ENCODE peak calls at places on chromosomes 1 and 21, in eight cellular contexts. Q is left ventricle myocardium inferior, E is suprapubic skin, G is lower lobe of right lung, K is dorsolateral prefrontal cortex, A is breast epithelium, W is H1, L is left lung. B is an unnamed sample.

GRCh38 chr1:20964540-20965484 is 177.7 kb upstream of the HP1BP3 start:
- DNase-seq in Q (no peak), E (no peak), G (no peak), K (no peak), A (no peak), W (no peak), L (no peak), B (no peak)

GRCh38 chr21:17848228-17848627 is 29.1 kb upstream of the C21orf91 start:
- DNase-seq in Q (peak; percentile 15), E (no peak), G (no peak), K (no peak), A (peak; percentile 18), W (no peak), L (peak; percentile 71), B (peak; percentile 25)

GRCh38 chr21:40625991-40626390 is 221.0 kb downstream of the DSCAM start:
- DNase-seq in Q (no peak), E (no peak), G (no peak), K (no peak), A (no peak), W (no peak), L (no peak), B (no peak)

GRCh38 chr1:78101514-78101913 is 55.7 kb downstream of the GIPC2 start:
- DNase-seq in Q (no peak), E (no peak), G (no peak), K (no peak), A (no peak), W (no peak), L (no peak), B (peak; percentile 71)

GRCh38 chr1:36285450-36286101 is 20.6 kb upstream of the SH3D21 start:
- DNase-seq in Q (no peak), E (no peak), G (no peak), K (peak; percentile 69), A (peak; percentile 75), W (peak; percentile 53), L (no peak), B (no peak)

GRCh38 chr1:46488343-46489168 is 1.1 kb upstream of the DMBX1 start:
- DNase-seq in Q (no peak), E (no peak), G (no peak), K (no peak), A (no peak), W (peak; percentile 77), L (no peak), B (no peak)

GRCh38 chr1:33337994-33338494 is 17.1 kb upstream of the A3GALT2 start:
- DNase-seq in Q (no peak), E (no peak), G (no peak), K (no peak), A (no peak), W (no peak), L (no peak), B (no peak)

GRCh38 chr1:196070940-196071339 is 537.3 kb downstream of the KCNT2 start:
- DNase-seq in Q (no peak), E (no peak), G (no peak), K (no peak), A (no peak), W (no peak), L (no peak), B (no peak)

GRCh38 chr1:113536182-113536780 is 146.0 kb downstream of the MAGI3 start:
- DNase-seq in Q (no peak), E (no peak), G (no peak), K (no peak), A (no peak), W (no peak), L (no peak), B (no peak)

DNA sequence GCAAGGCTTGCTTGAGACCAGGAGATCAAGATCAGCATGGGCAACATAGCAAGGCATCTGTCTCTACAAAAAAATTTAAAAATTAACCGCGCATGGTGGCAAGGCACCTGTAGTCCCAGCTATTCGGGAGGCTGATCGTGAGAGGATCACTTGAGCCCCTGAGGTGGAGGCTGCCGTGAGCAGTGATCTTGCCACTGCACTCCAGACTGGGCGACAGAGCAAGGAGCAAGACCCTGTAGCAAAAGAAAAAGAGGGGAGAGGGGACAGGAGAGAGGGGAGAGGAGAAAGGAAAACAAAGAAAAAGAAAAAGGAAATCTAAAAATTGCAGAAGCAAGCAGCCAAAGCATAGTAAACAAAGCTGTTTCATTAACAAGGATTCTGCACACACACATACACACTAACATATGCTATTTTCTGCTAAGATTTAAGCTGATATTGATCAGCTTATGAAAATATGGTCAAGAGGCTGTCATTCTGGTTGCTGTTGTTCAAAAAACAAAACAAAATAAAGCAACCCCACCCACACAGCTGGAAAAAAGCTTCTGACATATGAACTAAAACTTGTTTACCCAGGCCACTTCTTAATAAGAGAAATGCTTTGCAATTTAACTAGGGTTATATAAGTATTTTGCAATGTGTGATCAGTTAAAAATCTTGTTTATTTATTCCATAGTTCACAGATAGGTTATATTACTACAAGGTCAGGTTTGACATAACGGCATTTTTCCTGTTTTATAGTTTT is 1.8 kb downstream of the ARNT start:
- DNase-seq in Q (no peak), E (no peak), G (no peak), K (peak; percentile 18), A (no peak), W (no peak), L (no peak), B (no peak)
- H3K4me3 ChIP-seq in Q (peak overlapping the region; percentile 93), E (peak overlapping the region; percentile 86), G (peak overlapping the region; percentile 90), K (peak overlapping the region; percentile 79), A (peak overlapping the region; percentile 93), W (peak overlapping the region; percentile 63), L (peak overlapping the region; percentile 70), B (no peak overlapping the region)

GRCh38 chr1:153293480-153293775 is 19.3 kb downstream of the PGLYRP3 start:
- DNase-seq in Q (no peak), E (no peak), G (no peak), K (no peak), A (no peak), W (no peak), L (no peak), B (no peak)

GRCh38 chr1:153292185-153292584 is 20.6 kb downstream of the PGLYRP3 start:
- DNase-seq in Q (no peak), E (no peak), G (no peak), K (no peak), A (no peak), W (no peak), L (no peak), B (no peak)

GRCh38 chr1:153291514-153291913 is 21.2 kb downstream of the PGLYRP3 start:
- DNase-seq in Q (no peak), E (no peak), G (no peak), K (no peak), A (no peak), W (no peak), L (no peak), B (no peak)

GRCh38 chr1:153293847-153294246 is 18.9 kb downstream of the PGLYRP3 start:
- DNase-seq in Q (no peak), E (no peak), G (no peak), K (no peak), A (no peak), W (no peak), L (no peak), B (no peak)

DNA sequence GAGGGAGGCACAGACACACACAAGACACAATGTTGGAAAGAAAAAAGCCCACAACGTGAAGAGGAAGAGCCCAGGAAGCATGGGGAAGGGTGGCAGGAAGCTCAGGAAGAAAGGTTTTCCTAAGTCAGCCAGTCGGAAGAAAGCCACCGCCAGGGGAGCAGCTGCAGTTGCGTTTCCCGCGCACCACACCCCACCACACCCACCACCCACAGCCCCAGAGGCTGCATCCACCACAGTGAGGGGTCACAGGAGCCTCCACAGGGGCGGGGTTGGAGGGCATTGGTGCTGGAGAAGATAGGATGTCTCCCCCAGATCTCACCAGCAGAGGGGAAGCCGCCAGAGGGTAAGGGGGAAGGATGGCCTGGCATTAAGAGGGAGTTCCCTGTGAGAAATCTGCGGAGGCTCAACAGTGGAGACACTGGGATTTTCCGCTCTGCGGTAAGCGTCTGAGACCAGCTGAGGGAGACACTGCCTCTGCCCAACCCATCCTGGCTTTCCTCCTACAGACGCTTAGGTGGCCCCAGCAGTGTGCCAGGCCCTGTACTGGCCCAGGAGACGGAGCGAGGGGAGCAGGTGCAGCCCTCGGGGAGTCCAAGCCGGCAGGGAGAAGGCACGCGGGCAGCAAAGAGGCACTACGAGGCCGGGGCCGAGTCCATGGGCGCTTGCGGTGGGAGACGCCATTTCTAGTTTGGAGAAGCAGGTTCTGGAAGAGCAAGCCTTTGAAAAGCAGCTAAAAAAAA is 19.8 kb downstream of the PGLYRP3 start:
- DNase-seq in Q (no peak), E (no peak), G (no peak), K (no peak), A (no peak), W (peak; percentile 61), L (no peak), B (no peak)
- TF ChIP-seq CTCF in Q (no peak), E (peak; percentile 27), G (no peak), K (no peak), A (no peak), W (peak; percentile 13), L (no peak), B (no peak)

GRCh38 chr1:212860713-212861581 is 2.9 kb downstream of the FLVCR1 start:
- DNase-seq in Q (no peak), E (no peak), G (no peak), K (no peak), A (no peak), W (no peak), L (no peak), B (no peak)

GRCh38 chr1:212858461-212859265 is 588 bp downstream of the FLVCR1 start:
- DNase-seq in Q (peak; percentile 16), E (no peak), G (peak; percentile 59), K (peak; percentile 32), A (peak; percentile 20), W (no peak), L (peak; percentile 41), B (peak; percentile 31)

GRCh38 chr1:212858055-212858460 is at the start of gene FLVCR1:
- DNase-seq in Q (peak; percentile 97), E (peak; percentile 99), G (peak; percentile 99), K (peak; percentile 99), A (peak; percentile 96), W (peak; percentile 94), L (peak; percentile 98), B (peak; percentile 99)

GRCh38 chr1:212853658-212854057 is 4.4 kb upstream of the FLVCR1 start:
- DNase-seq in Q (no peak), E (no peak), G (no peak), K (no peak), A (no peak), W (no peak), L (no peak), B (no peak)

GRCh38 chr1:212856755-212857154 is 1.3 kb upstream of the FLVCR1 start:
- DNase-seq in Q (no peak), E (no peak), G (no peak), K (no peak), A (no peak), W (peak; percentile 44), L (no peak), B (no peak)
- H3K4me3 ChIP-seq in Q (peak overlapping the region; percentile 99), E (peak overlapping the region; percentile 91), G (no peak overlapping the region), K (peak overlapping the region; percentile 95), A (no peak overlapping the region), W (peak overlapping the region; percentile 96), L (no peak overlapping the region), B (no peak overlapping the region)

DNA sequence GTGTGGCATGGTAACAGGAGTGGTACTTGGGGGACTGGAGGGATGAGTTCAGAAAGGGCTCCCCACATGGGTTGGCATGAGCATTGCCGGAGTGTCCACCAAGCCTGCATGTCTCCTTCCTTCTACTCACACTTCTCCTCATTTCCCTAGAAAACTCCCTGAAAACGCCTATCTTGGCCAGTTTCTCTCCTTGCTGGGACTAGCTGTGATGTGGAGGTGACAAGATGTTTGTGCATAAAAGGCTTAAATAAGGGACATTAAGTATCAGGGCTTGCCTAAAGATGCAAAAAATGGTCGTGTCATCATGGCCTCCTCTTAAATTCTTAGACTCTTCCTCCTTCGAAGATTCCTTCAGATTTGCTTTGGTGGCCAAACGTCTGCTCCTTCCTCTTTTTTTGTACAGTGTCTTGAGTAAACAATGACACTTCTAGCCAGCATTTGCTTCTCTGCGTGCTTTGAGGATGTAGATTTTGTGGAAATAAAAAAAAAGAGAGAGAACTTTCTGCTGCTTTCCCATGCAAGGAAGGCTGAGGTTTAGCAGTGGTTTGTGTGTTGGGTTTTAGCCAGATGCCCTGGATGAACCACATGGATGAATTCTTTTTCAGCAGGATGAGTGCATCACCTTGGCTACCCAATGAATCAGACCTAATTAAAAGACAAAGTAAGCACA is 239.1 kb upstream of the IRF2BP2 start:
- DNase-seq in Q (no peak), E (no peak), G (no peak), K (no peak), A (no peak), W (no peak), L (no peak), B (no peak)
- TF ChIP-seq CTCF in Q (peak; percentile 13), E (no peak), G (no peak), K (peak; percentile 16), A (no peak), W (peak; percentile 12), L (no peak), B (no peak)

B was measured in mucosa of descending colon.